ENCODE peak calls at places on chromosomes 7 and 10, in six cellular contexts. E is spleen; D is stimulated activated CD4-positive, alpha-beta T cell treated with anti-CD3 and anti-CD28 coated beads, Interleukin-2, amount 100 ng/mL, for 48 hours; U is germinal center; O is renal cortical epithelial cell; K is foreskin fibroblast. J is an unnamed sample.

GRCh38 chr10:68315582-68315981 is 16.3 kb upstream of the HNRNPH3 start:
- DNase-seq in K (no peak), U (no peak), E (no peak), O (no peak), D (no peak), J (no peak)

GRCh38 chr10:131677671-131678070 is 223.1 kb upstream of the PPP2R2D start:
- DNase-seq in D (no peak), O (no peak), U (no peak), K (no peak), E (peak), J (no peak)

GRCh38 chr10:15430969-15431791 is 60.1 kb upstream of the FAM171A1 start:
- DNase-seq in U (no peak), E (no peak), K (no peak), O (no peak), D (no peak), J (no peak)

GRCh38 chr7:157932498-157933218 is 595.9 kb downstream of the DNAJB6 start:
- DNase-seq in O (peak), E (no peak), U (no peak), K (no peak), D (no peak), J (no peak)

GRCh38 chr10:50992356-50992866 is 81.9 kb upstream of the PRKG1 start:
- DNase-seq in E (peak), O (no peak), D (no peak), U (no peak), K (no peak), J (peak)

GRCh38 chr7:47591655-47592572 is 10.0 kb upstream of the TNS3 start:
- DNase-seq in U (no peak), E (no peak), O (peak), K (no peak), D (no peak), J (no peak)

GRCh38 chr7:106679153-106679931 is 18.4 kb upstream of the CCDC71L start:
- DNase-seq in U (no peak), O (peak), D (no peak), K (peak), E (no peak), J (no peak)

GRCh38 chr10:5514226-5514881 is 10.4 kb upstream of the CALML3 start:
- DNase-seq in U (no peak), E (peak), K (no peak), O (no peak), D (no peak), J (no peak)

GRCh38 chr7:133052357-133052756 is 29.5 kb downstream of the CHCHD3 start:
- DNase-seq in K (no peak), E (no peak), O (peak), U (no peak), D (no peak), J (no peak)

GRCh38 chr7:98107313-98107691 is 640 bp downstream of the LMTK2 start:
- DNase-seq in O (peak), K (no peak), E (no peak), D (no peak), U (peak), J (no peak)